ENCODE peak calls at places on chromosomes 13 and 19, in five cellular contexts. One of them, this sample, is unnamed.

GRCh38 chr13:55576389-55576788 is 1564.3 kb upstream of the PRR20A start:
- DNase-seq in colonic mucosa: no peak
- DNase-seq in left ventricle myocardium inferior: no peak
- DNase-seq in tibial nerve: no peak
- DNase-seq in fibroblast of lung: no peak
- DNase-seq in this sample: no peak

GRCh38 chr19:11481777-11482383 is 1.0 kb upstream of the ELAVL3 start:
- DNase-seq in colonic mucosa: peak
- DNase-seq in left ventricle myocardium inferior: peak
- DNase-seq in tibial nerve: no peak
- DNase-seq in fibroblast of lung: peak
- DNase-seq in this sample: no peak

GRCh38 chr19:43901395-43902390 is 33.4 kb downstream of the ZNF45 start:
- DNase-seq in colonic mucosa: peak
- DNase-seq in left ventricle myocardium inferior: peak
- DNase-seq in tibial nerve: peak
- DNase-seq in fibroblast of lung: peak
- DNase-seq in this sample: peak

GRCh38 chr19:35755550-35756371 is 1.1 kb downstream of the HSPB6 start:
- DNase-seq in colonic mucosa: peak
- DNase-seq in left ventricle myocardium inferior: peak
- DNase-seq in tibial nerve: peak
- DNase-seq in fibroblast of lung: peak
- DNase-seq in this sample: peak

GRCh38 chr13:60066206-60066605 is 97.5 kb downstream of the DIAPH3 start:
- DNase-seq in colonic mucosa: no peak
- DNase-seq in left ventricle myocardium inferior: no peak
- DNase-seq in tibial nerve: no peak
- DNase-seq in fibroblast of lung: no peak
- DNase-seq in this sample: no peak

GRCh38 chr13:29106651-29107050 is 286.5 kb downstream of the MTUS2 start:
- DNase-seq in colonic mucosa: no peak
- DNase-seq in left ventricle myocardium inferior: no peak
- DNase-seq in tibial nerve: no peak
- DNase-seq in fibroblast of lung: no peak
- DNase-seq in this sample: no peak

GRCh38 chr13:113539822-113540221 is 44.7 kb upstream of the TFDP1 start:
- DNase-seq in colonic mucosa: no peak
- DNase-seq in left ventricle myocardium inferior: no peak
- DNase-seq in tibial nerve: no peak
- DNase-seq in fibroblast of lung: no peak
- DNase-seq in this sample: no peak

GRCh38 chr13:97629601-97630272 is 195.8 kb downstream of the RAP2A start:
- DNase-seq in colonic mucosa: no peak
- DNase-seq in left ventricle myocardium inferior: no peak
- DNase-seq in tibial nerve: no peak
- DNase-seq in fibroblast of lung: no peak
- DNase-seq in this sample: no peak

GRCh38 chr19:45598267-45599011 is 3.6 kb downstream of the GPR4 start:
- DNase-seq in colonic mucosa: no peak
- DNase-seq in left ventricle myocardium inferior: peak
- DNase-seq in tibial nerve: no peak
- DNase-seq in fibroblast of lung: no peak
- DNase-seq in this sample: no peak

GRCh38 chr19:53123400-53123799 is 9.3 kb downstream of the ZNF415 start:
- DNase-seq in colonic mucosa: no peak
- DNase-seq in left ventricle myocardium inferior: no peak
- DNase-seq in tibial nerve: no peak
- DNase-seq in fibroblast of lung: no peak
- DNase-seq in this sample: no peak

GRCh38 chr19:50414850-50415660 is 3.7 kb upstream of the SPIB start:
- DNase-seq in colonic mucosa: peak
- DNase-seq in left ventricle myocardium inferior: peak
- DNase-seq in tibial nerve: peak
- DNase-seq in fibroblast of lung: peak
- DNase-seq in this sample: no peak

GRCh38 chr19:45100797-45101196 is 7.8 kb downstream of the PPP1R37 start:
- DNase-seq in colonic mucosa: no peak
- DNase-seq in left ventricle myocardium inferior: no peak
- DNase-seq in tibial nerve: no peak
- DNase-seq in fibroblast of lung: peak
- DNase-seq in this sample: no peak

GRCh38 chr13:33931397-33931987 is 113.5 kb downstream of the RFC3 start:
- DNase-seq in colonic mucosa: no peak
- DNase-seq in left ventricle myocardium inferior: no peak
- DNase-seq in tibial nerve: no peak
- DNase-seq in fibroblast of lung: peak
- DNase-seq in this sample: no peak

GRCh38 chr19:49875801-49876421 is 1.2 kb downstream of the AKT1S1 start:
- DNase-seq in colonic mucosa: peak
- DNase-seq in left ventricle myocardium inferior: peak
- DNase-seq in tibial nerve: no peak
- DNase-seq in fibroblast of lung: peak
- DNase-seq in this sample: no peak

GRCh38 chr13:99981115-99982020 is at the start of gene ZIC2:
- DNase-seq in colonic mucosa: no peak
- DNase-seq in left ventricle myocardium inferior: no peak
- DNase-seq in tibial nerve: no peak
- DNase-seq in fibroblast of lung: no peak
- DNase-seq in this sample: no peak

GRCh38 chr19:42111384-42111783 is 20.9 kb downstream of the POU2F2 start:
- DNase-seq in colonic mucosa: no peak
- DNase-seq in left ventricle myocardium inferior: no peak
- DNase-seq in tibial nerve: no peak
- DNase-seq in fibroblast of lung: no peak
- DNase-seq in this sample: no peak

GRCh38 chr13:99812611-99813010 is 159.0 kb downstream of the ZIC5 start:
- DNase-seq in colonic mucosa: no peak
- DNase-seq in left ventricle myocardium inferior: no peak
- DNase-seq in tibial nerve: no peak
- DNase-seq in fibroblast of lung: no peak
- DNase-seq in this sample: no peak

GRCh38 chr13:99265823-99266426 is 7.7 kb upstream of the GPR18 start:
- DNase-seq in colonic mucosa: no peak
- DNase-seq in left ventricle myocardium inferior: no peak
- DNase-seq in tibial nerve: no peak
- DNase-seq in fibroblast of lung: peak
- DNase-seq in this sample: no peak

GRCh38 chr13:106063591-106064308 is 471.7 kb downstream of the EFNB2 start:
- DNase-seq in colonic mucosa: no peak
- DNase-seq in left ventricle myocardium inferior: no peak
- DNase-seq in tibial nerve: no peak
- DNase-seq in fibroblast of lung: peak
- DNase-seq in this sample: no peak

GRCh38 chr13:46864941-46865340 is 31.9 kb downstream of the HTR2A start:
- DNase-seq in colonic mucosa: no peak
- DNase-seq in left ventricle myocardium inferior: no peak
- DNase-seq in tibial nerve: no peak
- DNase-seq in fibroblast of lung: no peak
- DNase-seq in this sample: no peak

GRCh38 chr19:38733493-38734175 is 10.6 kb downstream of the CAPN12 start:
- DNase-seq in colonic mucosa: peak
- DNase-seq in left ventricle myocardium inferior: no peak
- DNase-seq in tibial nerve: no peak
- DNase-seq in fibroblast of lung: no peak
- DNase-seq in this sample: no peak

GRCh38 chr13:110409581-110409992 is 102.5 kb downstream of the COL4A2 start:
- DNase-seq in colonic mucosa: peak
- DNase-seq in left ventricle myocardium inferior: no peak
- DNase-seq in tibial nerve: no peak
- DNase-seq in fibroblast of lung: peak
- DNase-seq in this sample: peak

GRCh38 chr13:98295371-98295770 is 118.3 kb upstream of the RNF113B start:
- DNase-seq in colonic mucosa: no peak
- DNase-seq in left ventricle myocardium inferior: no peak
- DNase-seq in tibial nerve: no peak
- DNase-seq in fibroblast of lung: peak
- DNase-seq in this sample: no peak

GRCh38 chr13:114065141-114065925 is 67.1 kb downstream of the RASA3 start:
- DNase-seq in colonic mucosa: peak
- DNase-seq in left ventricle myocardium inferior: peak
- DNase-seq in tibial nerve: peak
- DNase-seq in fibroblast of lung: peak
- DNase-seq in this sample: peak

GRCh38 chr19:28501979-28502378 is 711.0 kb downstream of the UQCRFS1 start:
- DNase-seq in colonic mucosa: no peak
- DNase-seq in left ventricle myocardium inferior: no peak
- DNase-seq in tibial nerve: no peak
- DNase-seq in fibroblast of lung: no peak
- DNase-seq in this sample: no peak

GRCh38 chr13:41458939-41459753 is 1.8 kb downstream of the RGCC start:
- DNase-seq in colonic mucosa: peak
- DNase-seq in left ventricle myocardium inferior: peak
- DNase-seq in tibial nerve: no peak
- DNase-seq in fibroblast of lung: peak
- DNase-seq in this sample: no peak

GRCh38 chr19:10085641-10086031 is 481 bp upstream of the SHFL start:
- DNase-seq in colonic mucosa: no peak
- DNase-seq in left ventricle myocardium inferior: no peak
- DNase-seq in tibial nerve: no peak
- DNase-seq in fibroblast of lung: no peak
- DNase-seq in this sample: no peak

DNA sequence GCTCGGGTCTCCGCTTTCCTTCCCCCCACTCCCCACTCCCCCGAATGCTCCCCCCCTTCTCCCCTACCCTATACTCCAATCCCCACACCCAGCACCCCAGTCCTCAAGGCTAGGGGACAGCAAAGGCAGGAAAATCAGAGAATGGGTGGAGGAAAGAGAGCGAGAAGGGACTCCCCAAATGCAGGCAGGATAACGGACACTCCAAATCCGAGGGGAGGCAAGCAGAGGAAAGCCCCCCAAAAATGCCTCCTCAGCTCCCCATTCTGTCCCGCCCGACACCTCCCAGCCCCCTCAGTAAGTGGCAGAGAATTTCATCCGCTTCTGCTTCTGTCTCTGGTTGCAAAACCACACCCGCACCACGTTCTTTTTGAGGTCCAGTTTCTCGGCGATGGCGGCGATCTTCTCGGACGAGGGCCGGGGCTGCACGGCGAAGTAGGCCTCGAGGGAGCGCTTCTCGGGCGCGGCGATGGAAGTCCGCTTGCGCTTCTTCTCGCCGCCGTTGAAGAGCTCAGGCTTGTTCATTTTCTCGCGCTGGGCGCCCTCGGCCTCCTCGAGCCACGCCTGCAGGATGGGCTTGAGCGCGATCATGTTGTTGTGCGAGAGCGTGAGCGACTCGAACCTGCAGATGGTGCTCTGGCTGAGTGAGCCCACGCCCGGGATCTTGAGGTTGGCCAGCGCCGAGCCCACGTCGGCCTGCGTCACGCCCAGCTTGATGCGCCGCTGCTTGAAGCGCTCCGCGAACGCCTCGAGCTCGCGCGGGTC is 2.0 kb downstream of the POU4F1 start:
- DNase-seq in colonic mucosa: no peak
- DNase-seq in left ventricle myocardium inferior: no peak
- DNase-seq in tibial nerve: no peak
- DNase-seq in fibroblast of lung: peak
- DNase-seq in this sample: no peak
- H3K4me3 ChIP-seq in colonic mucosa: peak
- H3K4me3 ChIP-seq in left ventricle myocardium inferior: peak
- H3K4me3 ChIP-seq in tibial nerve: peak
- H3K4me3 ChIP-seq in fibroblast of lung: no peak
- H3K4me3 ChIP-seq in this sample: peak

DNA sequence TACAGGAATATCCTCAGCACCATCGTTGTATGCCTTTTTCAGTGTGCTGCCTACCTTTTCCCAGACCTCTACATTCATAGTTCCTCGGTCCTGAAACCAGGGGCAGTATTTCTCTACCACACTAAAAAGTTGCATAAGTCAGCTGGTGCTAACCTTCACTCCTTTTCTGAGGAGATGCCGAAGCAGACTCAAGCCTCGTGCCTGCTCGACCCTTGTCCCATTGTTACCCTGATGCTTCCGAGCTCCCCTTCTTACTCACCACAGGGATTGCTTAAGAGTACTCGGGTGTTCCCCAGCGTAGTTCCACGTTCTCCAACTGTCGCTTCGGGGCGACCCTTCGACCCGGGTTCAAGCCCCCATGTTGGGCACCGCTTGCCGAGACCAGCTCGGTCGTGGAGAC is 19.0 kb upstream of the IL17D start:
- DNase-seq in colonic mucosa: no peak
- DNase-seq in left ventricle myocardium inferior: no peak
- DNase-seq in tibial nerve: no peak
- DNase-seq in fibroblast of lung: peak
- DNase-seq in this sample: no peak
- H3K27ac ChIP-seq in colonic mucosa: no peak
- H3K27ac ChIP-seq in left ventricle myocardium inferior: no peak
- H3K27ac ChIP-seq in tibial nerve: no peak
- H3K27ac ChIP-seq in fibroblast of lung: no peak
- H3K27ac ChIP-seq in this sample: no peak

DNA sequence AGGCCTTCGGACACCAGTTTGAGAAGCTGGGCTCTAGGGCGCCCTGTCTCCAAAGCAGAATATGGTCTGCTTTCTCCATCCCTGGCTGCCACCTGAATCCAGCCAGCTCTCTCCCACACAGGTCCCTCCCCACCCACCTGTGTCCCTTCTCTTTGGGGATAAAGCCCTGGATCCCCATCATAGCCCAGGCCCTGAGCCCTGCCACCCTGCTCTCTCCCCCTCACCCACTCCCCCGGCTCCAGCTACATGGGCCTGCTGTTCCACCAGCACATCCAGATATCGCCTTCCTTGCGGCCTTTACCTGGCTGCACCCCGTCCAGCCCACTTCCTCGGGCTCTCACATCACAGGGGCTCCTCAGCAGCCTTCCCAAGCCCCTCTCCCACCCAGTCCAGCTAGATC is 7.8 kb downstream of the AKT2 start:
- DNase-seq in colonic mucosa: no peak
- DNase-seq in left ventricle myocardium inferior: no peak
- DNase-seq in tibial nerve: no peak
- DNase-seq in fibroblast of lung: no peak
- DNase-seq in this sample: no peak
- H3K4me3 ChIP-seq in colonic mucosa: no peak
- H3K4me3 ChIP-seq in left ventricle myocardium inferior: no peak
- H3K4me3 ChIP-seq in tibial nerve: no peak
- H3K4me3 ChIP-seq in fibroblast of lung: no peak
- H3K4me3 ChIP-seq in this sample: no peak

DNA sequence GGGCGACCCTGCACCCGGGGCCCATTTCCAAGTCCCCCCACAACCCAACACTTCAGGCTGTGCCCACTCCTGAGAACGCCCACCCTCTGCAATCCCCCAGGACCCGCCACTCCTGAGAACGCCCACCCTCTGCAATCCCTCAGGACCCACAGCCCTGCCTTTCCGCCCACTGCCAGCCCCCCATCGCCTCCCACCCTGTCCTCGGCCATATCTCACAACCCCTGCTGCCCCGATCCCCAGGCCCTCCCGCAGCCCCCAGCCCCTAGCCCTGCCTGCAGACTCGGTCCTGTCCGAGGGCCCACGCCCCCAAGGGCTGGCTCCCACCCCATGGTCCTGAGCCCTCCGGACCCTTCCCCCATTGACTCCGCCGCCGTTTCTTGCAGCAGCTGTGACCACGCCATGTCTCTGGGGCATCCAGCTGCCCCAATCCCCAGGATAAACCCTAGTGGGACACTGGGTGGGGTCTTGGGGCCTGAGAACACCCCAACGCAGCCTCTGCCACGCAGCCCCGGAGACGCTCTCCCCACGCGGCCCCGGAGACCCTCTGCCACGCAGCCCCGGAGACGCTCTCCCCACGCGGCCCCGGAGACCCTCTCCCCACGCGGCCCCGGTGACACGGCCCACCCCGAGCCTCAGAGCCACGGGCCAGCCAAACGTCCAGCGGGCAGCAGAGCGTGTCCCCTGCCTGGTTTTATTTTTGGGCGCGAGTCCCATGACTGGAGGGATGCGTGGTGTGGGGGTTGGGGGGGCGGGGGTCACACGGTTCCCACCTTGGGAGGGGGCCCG is 17.0 kb downstream of the SBNO2 start:
- DNase-seq in colonic mucosa: no peak
- DNase-seq in left ventricle myocardium inferior: no peak
- DNase-seq in tibial nerve: no peak
- DNase-seq in fibroblast of lung: no peak
- DNase-seq in this sample: no peak
- H3K27ac ChIP-seq in colonic mucosa: no peak
- H3K27ac ChIP-seq in left ventricle myocardium inferior: no peak
- H3K27ac ChIP-seq in tibial nerve: peak
- H3K27ac ChIP-seq in fibroblast of lung: no peak
- H3K27ac ChIP-seq in this sample: no peak